ENCODE peak calls at places on chromosomes 5 and 9, in four cellular contexts. Y is SK-N-SH, E is HCT116, B is PC-3. R is an unnamed sample.

GRCh38 chr5:146799235-146800015 is 79.1 kb downstream of the PPP2R2B start:
- DNase-seq in Y (no peak), E (no peak), B (no peak), R (no peak)

GRCh38 chr9:81032831-81033230 is 656.5 kb downstream of the TLE1 start:
- DNase-seq in Y (no peak), E (no peak), B (no peak), R (no peak)

GRCh38 chr9:33225319-33226152 is 14.4 kb upstream of the SPINK4 start:
- DNase-seq in Y (peak; percentile 38), E (peak; percentile 68), B (peak; percentile 85), R (peak; percentile 55)

GRCh38 chr5:134664448-134664847 is 15.9 kb downstream of the SEC24A start:
- DNase-seq in Y (no peak), E (no peak), B (no peak), R (no peak)

GRCh38 chr5:113038714-113039113 is 62.1 kb downstream of the DCP2 start:
- DNase-seq in Y (no peak), E (peak; percentile 19), B (peak; percentile 94), R (no peak)

GRCh38 chr9:94729199-94729598 is 2.7 kb downstream of the AOPEP start:
- DNase-seq in Y (no peak), E (no peak), B (no peak), R (no peak)

GRCh38 chr5:150272531-150272930 is 17.0 kb downstream of the CAMK2A start:
- DNase-seq in Y (peak; percentile 67), E (no peak), B (peak; percentile 72), R (peak; percentile 80)

GRCh38 chr9:118336952-118337349 is 632.7 kb downstream of the TLR4 start:
- DNase-seq in Y (no peak), E (no peak), B (no peak), R (no peak)

GRCh38 chr5:140468188-140468587 is 66.6 kb downstream of the ANKHD1 start:
- DNase-seq in Y (no peak), E (no peak), B (no peak), R (no peak)

GRCh38 chr5:2272039-2272438 is 389.3 kb upstream of the IRX4 start:
- DNase-seq in Y (no peak), E (no peak), B (no peak), R (no peak)
- TF ChIP-seq EZH2phosphoT487 in Y (no peak), E (no peak), B (no peak), R (no peak)

DNA sequence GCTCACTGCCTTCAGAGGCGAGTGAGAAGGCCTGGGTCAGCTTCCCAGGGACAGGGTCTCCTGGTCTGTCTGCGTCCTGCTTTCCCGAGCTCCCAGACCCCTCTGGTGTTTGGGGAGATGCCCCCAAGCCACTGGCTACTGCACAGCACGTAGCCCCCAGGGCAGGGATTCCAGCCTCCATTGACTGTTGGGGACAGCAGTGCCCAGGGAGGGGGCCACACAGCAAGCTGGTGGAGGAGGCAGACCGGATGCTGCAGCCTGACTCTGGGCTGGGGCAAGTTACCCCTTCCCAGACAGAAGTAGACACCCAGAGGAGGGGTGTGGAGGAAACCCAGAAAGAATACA is 626 bp upstream of the SARDH start:
- DNase-seq in Y (no peak), E (no peak), B (no peak), R (no peak)
- H3K9ac ChIP-seq in Y (no peak overlapping the region), E (no peak overlapping the region), B (no peak overlapping the region), R (no peak overlapping the region)

GRCh38 chr5:174721522-174722432 is 2.6 kb upstream of the MSX2 start:
- DNase-seq in Y (no peak), E (no peak), B (no peak), R (no peak)
- H2AFZ ChIP-seq in Y (no peak overlapping the region), E (peak overlapping the region; percentile 61), B (no peak overlapping the region), R (peak overlapping the region; percentile 53)

DNA sequence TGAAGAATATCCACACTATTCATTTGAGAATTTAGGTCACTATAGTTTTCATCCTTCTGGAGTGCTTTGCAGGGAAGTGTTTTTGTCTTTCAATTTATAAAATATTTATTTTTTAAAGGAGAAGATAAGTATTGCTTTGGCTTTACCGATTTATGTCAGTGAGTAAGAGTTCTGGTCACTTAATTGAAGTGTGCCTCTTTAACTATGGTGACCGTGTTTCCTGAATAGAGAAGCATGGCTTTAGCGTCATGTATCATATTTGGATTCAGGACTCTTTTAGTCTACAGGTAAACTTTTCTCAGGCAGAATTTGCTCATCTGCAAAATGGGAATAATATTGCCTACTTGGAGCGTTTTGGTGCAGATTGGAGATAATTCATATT is 902 bp downstream of the BDP1 start:
- DNase-seq in Y (no peak), E (no peak), B (peak; percentile 1), R (no peak)
- TF ChIP-seq EZH2phosphoT487 in Y (no peak), E (no peak), B (no peak), R (no peak)

GRCh38 chr5:152303841-152304240 is 101.2 kb downstream of the NMUR2 start:
- DNase-seq in Y (no peak), E (no peak), B (no peak), R (no peak)

GRCh38 chr5:152293189-152293588 is 111.9 kb downstream of the NMUR2 start:
- DNase-seq in Y (no peak), E (no peak), B (no peak), R (no peak)

DNA sequence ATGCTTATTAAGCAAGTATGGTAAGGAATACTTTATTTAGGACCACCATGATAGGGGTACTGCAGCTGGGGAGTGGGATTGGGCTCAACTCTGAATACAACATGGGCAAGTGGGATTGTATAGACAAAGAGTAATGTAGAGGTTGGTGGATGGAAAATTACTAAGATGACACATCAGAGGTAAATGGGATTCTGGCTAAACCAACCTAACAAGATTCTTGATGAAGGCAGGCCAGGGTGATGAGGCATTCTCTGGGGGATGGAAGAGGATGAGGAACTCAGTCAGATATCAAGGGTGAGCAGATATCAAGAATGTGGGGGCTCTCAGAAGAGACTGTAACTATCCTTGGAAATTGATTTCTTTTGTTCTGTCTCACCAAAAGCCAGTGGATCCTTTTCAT is 107.2 kb downstream of the NMUR2 start:
- DNase-seq in Y (no peak), E (no peak), B (peak; percentile 62), R (no peak)
- H3K9ac ChIP-seq in Y (no peak overlapping the region), E (no peak overlapping the region), B (no peak overlapping the region), R (no peak overlapping the region)

DNA sequence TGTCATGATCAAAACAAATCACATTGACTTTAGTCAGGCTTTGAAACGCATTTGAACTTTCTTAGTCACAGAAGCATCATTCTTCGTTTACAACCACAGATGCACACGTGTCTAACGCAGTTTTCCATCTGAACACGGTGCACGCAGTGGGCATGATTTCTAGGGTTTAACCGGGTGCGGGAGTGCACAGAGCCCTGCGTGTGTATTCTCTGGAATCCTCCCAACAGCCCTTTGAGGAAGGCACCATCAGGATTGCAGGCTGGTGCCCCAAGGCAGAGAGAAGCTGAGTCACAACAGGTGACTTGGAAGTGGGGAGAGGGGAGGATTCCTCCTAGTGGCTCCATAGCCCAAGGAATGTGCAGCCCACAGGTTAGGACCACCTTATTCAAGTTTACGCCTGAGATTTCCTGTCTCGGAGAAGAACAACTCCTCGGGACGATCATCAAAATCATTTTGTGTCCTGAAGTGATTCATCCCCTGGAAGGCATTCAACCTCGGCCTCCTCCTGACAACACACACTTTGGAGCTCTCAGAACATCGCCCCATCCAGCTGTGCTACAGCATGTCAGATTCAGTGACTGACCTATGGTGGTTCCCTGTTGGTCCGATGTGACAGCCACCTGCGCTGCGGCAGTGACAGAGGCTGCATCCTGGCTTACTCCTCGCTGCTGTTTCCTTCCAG is 13.1 kb downstream of the ROPN1L start:
- DNase-seq in Y (no peak), E (no peak), B (peak; percentile 94), R (no peak)
- H2AFZ ChIP-seq in Y (no peak overlapping the region), E (no peak overlapping the region), B (peak overlapping the region; percentile 36), R (no peak overlapping the region)

DNA sequence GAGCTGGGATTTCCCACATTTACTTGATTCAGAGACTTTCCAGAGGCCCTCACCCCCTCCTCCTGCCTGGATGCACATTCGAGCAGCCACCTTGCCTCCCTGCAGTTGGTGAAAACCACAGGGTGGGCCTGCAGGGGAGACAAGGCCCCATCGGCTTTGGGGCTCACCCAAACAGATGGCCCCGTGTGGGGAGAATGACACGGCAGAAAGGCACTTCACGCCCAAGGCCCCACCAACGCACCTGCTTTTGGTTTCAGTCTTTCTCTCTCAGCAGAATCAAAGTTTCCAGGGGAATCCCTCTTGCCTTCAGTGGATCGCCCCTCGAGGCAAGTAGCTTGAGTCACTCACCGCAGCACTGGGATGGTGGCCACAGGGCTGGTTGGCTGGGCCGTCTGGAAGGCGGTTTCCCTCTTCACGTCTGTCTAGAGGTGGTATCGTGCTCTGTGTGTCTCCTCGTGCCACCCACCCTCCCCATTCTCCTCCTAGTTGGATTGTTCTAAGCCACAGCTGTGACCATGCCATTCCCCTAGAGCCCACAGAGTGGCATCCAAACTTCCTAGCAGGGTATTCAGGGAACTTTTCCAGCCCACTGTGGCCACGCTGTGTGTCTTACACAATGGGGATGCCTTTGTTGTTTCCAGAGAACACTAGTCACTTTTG is 31.8 kb downstream of the SEC61B start:
- DNase-seq in Y (no peak), E (no peak), B (no peak), R (peak; percentile 38)
- TF ChIP-seq EZH2phosphoT487 in Y (no peak), E (no peak), B (no peak), R (no peak)

GRCh38 chr9:113588242-113588810 is 124.8 kb downstream of the RGS3 start:
- DNase-seq in Y (no peak), E (no peak), B (no peak), R (no peak)

GRCh38 chr9:113589890-113590289 is 126.4 kb downstream of the RGS3 start:
- DNase-seq in Y (no peak), E (no peak), B (peak; percentile 38), R (no peak)

GRCh38 chr9:113588936-113589335 is 125.4 kb downstream of the RGS3 start:
- DNase-seq in Y (no peak), E (no peak), B (no peak), R (no peak)

GRCh38 chr9:113590389-113590788 is 126.9 kb downstream of the RGS3 start:
- DNase-seq in Y (no peak), E (no peak), B (no peak), R (no peak)

DNA sequence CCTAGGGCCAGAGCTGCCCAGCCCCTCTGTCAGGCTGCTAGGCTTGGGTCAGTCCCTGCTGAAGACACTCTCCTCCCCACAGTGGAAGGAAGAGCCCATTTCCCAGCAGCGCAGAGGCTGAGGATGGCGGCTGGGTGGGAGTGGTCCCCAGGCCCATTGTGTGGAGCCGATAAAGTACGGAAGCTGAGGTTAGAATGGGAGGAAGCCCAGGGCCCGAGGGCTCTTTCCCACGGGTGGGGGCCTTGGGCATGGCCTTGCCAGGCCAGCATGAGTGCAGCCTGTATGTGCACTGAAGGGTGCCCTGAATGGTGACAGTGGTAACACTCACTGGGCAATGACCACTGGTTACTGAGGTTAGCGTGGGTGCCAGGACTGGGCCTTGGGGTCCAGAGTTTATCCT is 125.9 kb downstream of the RGS3 start:
- DNase-seq in Y (no peak), E (no peak), B (no peak), R (no peak)
- H3K9ac ChIP-seq in Y (no peak overlapping the region), E (no peak overlapping the region), B (no peak overlapping the region), R (no peak overlapping the region)

GRCh38 chr5:37769108-37769507 is 70.7 kb downstream of the GDNF start:
- DNase-seq in Y (no peak), E (no peak), B (no peak), R (no peak)
- H2AFZ ChIP-seq in Y (no peak overlapping the region), E (no peak overlapping the region), B (no peak overlapping the region), R (no peak overlapping the region)

R was measured in neural progenitor cell.